ENCODE peak calls at places on chromosome 4, in six cellular contexts. I, S, D, W, X and Y are unnamed samples.

GRCh38 chr4:87961993-87962791 is 13.3 kb upstream of the SPP1 start:
- DNase-seq in I (no peak), S (no peak), D (no peak), W (peak), X (no peak), Y (no peak)

GRCh38 chr4:159048166-159048886 is 54.6 kb upstream of the RAPGEF2 start:
- DNase-seq in I (no peak), S (no peak), D (no peak), W (peak), X (no peak), Y (peak)

GRCh38 chr4:112736718-112737135 is 99.8 kb downstream of the LARP7 start:
- DNase-seq in I (peak), S (no peak), D (no peak), W (no peak), X (no peak), Y (no peak)

GRCh38 chr4:98484031-98484430 is 174.4 kb downstream of the TSPAN5 start:
- DNase-seq in I (no peak), S (no peak), D (no peak), W (no peak), X (no peak), Y (no peak)

GRCh38 chr4:119865789-119866188 is 200.9 kb downstream of the MAD2L1 start:
- DNase-seq in I (no peak), S (no peak), D (no peak), W (no peak), X (no peak), Y (no peak)

GRCh38 chr4:47536956-47537355 is 51.9 kb downstream of the ATP10D start:
- DNase-seq in I (no peak), S (no peak), D (no peak), W (no peak), X (no peak), Y (no peak)

GRCh38 chr4:142567199-142567598 is 278.9 kb downstream of the INPP4B start:
- DNase-seq in I (no peak), S (no peak), D (peak), W (peak), X (no peak), Y (peak)

GRCh38 chr4:52299120-52299519 is 248.0 kb downstream of the SPATA18 start:
- DNase-seq in I (no peak), S (no peak), D (no peak), W (no peak), X (no peak), Y (no peak)

GRCh38 chr4:106981431-106981830 is 54.7 kb downstream of the DKK2 start:
- DNase-seq in I (no peak), S (no peak), D (no peak), W (no peak), X (no peak), Y (no peak)

GRCh38 chr4:168857009-168857408 is 153.0 kb downstream of the CBR4 start:
- DNase-seq in I (no peak), S (no peak), D (no peak), W (no peak), X (no peak), Y (no peak)

GRCh38 chr4:61443813-61444510 is 243.8 kb downstream of the ADGRL3 start:
- DNase-seq in I (no peak), S (no peak), D (no peak), W (no peak), X (no peak), Y (no peak)